ENCODE peak calls at places on chromosomes 7 and 10, in seven cellular contexts. E, X, W, M, Y, V and Z are unnamed samples.

GRCh38 chr7:157780312-157780711 is 443.5 kb downstream of the DNAJB6 start:
- DNase-seq in E (no peak), X (no peak), Y (no peak), W (no peak), V (no peak), M (no peak), Z (no peak)

GRCh38 chr7:129777195-129777844 is 165.8 kb downstream of the NRF1 start:
- DNase-seq in V (no peak), E (no peak), X (no peak), M (no peak), Y (no peak), W (no peak), Z (peak)

GRCh38 chr10:91340613-91341362 is 69.4 kb upstream of the HECTD2 start:
- DNase-seq in X (no peak), Y (no peak), M (no peak), V (no peak), W (no peak), E (no peak), Z (peak)

GRCh38 chr10:119817991-119818888 is 54.4 kb downstream of the MCMBP start:
- DNase-seq in E (no peak), V (no peak), M (no peak), X (no peak), W (no peak), Y (peak), Z (peak)

GRCh38 chr10:49272251-49273081 is 26.5 kb upstream of the C10orf71 start:
- DNase-seq in X (no peak), W (no peak), Y (no peak), M (no peak), E (no peak), V (no peak), Z (no peak)

GRCh38 chr7:113774182-113774807 is 144.5 kb downstream of the PPP1R3A start:
- DNase-seq in Y (no peak), W (peak), V (no peak), X (peak), E (peak), M (no peak), Z (peak)

GRCh38 chr10:1153805-1154351 is 97.7 kb downstream of the WDR37 start:
- DNase-seq in X (no peak), Y (no peak), W (no peak), E (no peak), M (no peak), V (no peak), Z (peak)

GRCh38 chr10:27464993-27465392 is 39.1 kb upstream of the RAB18 start:
- DNase-seq in M (peak), E (no peak), Y (no peak), X (no peak), V (no peak), W (no peak), Z (no peak)

GRCh38 chr10:122499491-122499941 is 38.2 kb downstream of the HTRA1 start:
- DNase-seq in E (no peak), V (no peak), W (no peak), X (no peak), M (no peak), Y (no peak), Z (no peak)

GRCh38 chr10:94217431-94217830 is 145.3 kb downstream of the NOC3L start:
- DNase-seq in X (no peak), E (no peak), M (no peak), V (no peak), Y (no peak), W (no peak), Z (no peak)

GRCh38 chr10:93417264-93417663 is 64.9 kb downstream of the MYOF start:
- DNase-seq in M (no peak), Y (no peak), E (no peak), X (no peak), V (no peak), W (no peak), Z (no peak)

GRCh38 chr7:151081170-151082101 is 827 bp upstream of the FASTK start:
- DNase-seq in V (no peak), Y (no peak), M (no peak), X (no peak), W (no peak), E (peak), Z (peak)

GRCh38 chr10:1944487-1944886 is 207.2 kb upstream of the ADARB2 start:
- DNase-seq in V (no peak), E (no peak), X (no peak), M (no peak), Y (no peak), W (no peak), Z (no peak)

GRCh38 chr10:87504667-87505365 is at the start of gene MINPP1:
- DNase-seq in M (no peak), E (peak), V (peak), X (peak), W (peak), Y (peak), Z (peak)

GRCh38 chr7:74590814-74591213 is 66.7 kb upstream of the GTF2I start:
- DNase-seq in Y (no peak), E (no peak), W (no peak), X (no peak), M (no peak), V (no peak), Z (no peak)

GRCh38 chr10:49365275-49365674 is 30.6 kb downstream of the DRGX start:
- DNase-seq in Y (no peak), M (no peak), X (no peak), V (no peak), E (no peak), W (no peak), Z (no peak)

GRCh38 chr10:49383853-49384252 is 12.0 kb downstream of the DRGX start:
- DNase-seq in E (no peak), W (no peak), M (no peak), V (no peak), X (no peak), Y (no peak), Z (no peak)

GRCh38 chr7:27151945-27152815 is at the start of gene HOXA3:
- DNase-seq in X (no peak), E (no peak), W (no peak), V (no peak), Y (no peak), M (no peak), Z (peak)

GRCh38 chr7:74059681-74060588 is 23.7 kb upstream of the LIMK1 start:
- DNase-seq in X (no peak), E (no peak), M (no peak), Y (no peak), V (no peak), W (no peak), Z (peak)

GRCh38 chr7:148290451-148291005 is 300.0 kb upstream of the C7orf33 start:
- DNase-seq in Y (no peak), V (no peak), M (no peak), W (no peak), X (no peak), E (no peak), Z (no peak)

GRCh38 chr10:96417432-96417831 is 58.6 kb upstream of the OPALIN start:
- DNase-seq in V (no peak), E (no peak), M (no peak), Y (no peak), W (peak), X (no peak), Z (no peak)

GRCh38 chr7:115910541-115911164 is 119.9 kb downstream of the TFEC start:
- DNase-seq in E (peak), M (no peak), X (no peak), W (peak), V (no peak), Y (no peak), Z (peak)

GRCh38 chr10:99329891-99330674 is 927 bp downstream of the CNNM1 start:
- DNase-seq in Y (no peak), M (no peak), X (peak), V (no peak), E (no peak), W (no peak), Z (peak)

GRCh38 chr7:100683659-100684533 is 10.2 kb downstream of the GIGYF1 start:
- DNase-seq in V (peak), X (peak), E (no peak), W (no peak), M (no peak), Y (no peak), Z (peak)

GRCh38 chr7:50690541-50691011 is 92.1 kb downstream of the GRB10 start:
- DNase-seq in Y (no peak), X (no peak), V (no peak), W (no peak), E (no peak), M (no peak), Z (no peak)

GRCh38 chr7:37531225-37531624 is 82.6 kb upstream of the ELMO1 start:
- DNase-seq in V (no peak), M (no peak), W (no peak), X (no peak), Y (no peak), E (no peak), Z (no peak)

GRCh38 chr10:100817268-100817839 is 72.0 kb downstream of the PAX2 start:
- DNase-seq in W (no peak), Y (no peak), M (no peak), E (peak), V (no peak), X (no peak), Z (no peak)

GRCh38 chr10:100811752-100812750 is 66.7 kb downstream of the PAX2 start:
- DNase-seq in E (no peak), Y (no peak), W (no peak), V (no peak), M (no peak), X (no peak), Z (no peak)

GRCh38 chr10:100816671-100817070 is 71.3 kb downstream of the PAX2 start:
- DNase-seq in E (no peak), V (no peak), M (no peak), W (no peak), Y (no peak), X (no peak), Z (no peak)

GRCh38 chr10:100812978-100813377 is 67.6 kb downstream of the PAX2 start:
- DNase-seq in M (no peak), V (no peak), Y (no peak), E (no peak), W (no peak), X (no peak), Z (no peak)

GRCh38 chr10:100814751-100815474 is 69.5 kb downstream of the PAX2 start:
- DNase-seq in X (no peak), V (no peak), W (no peak), E (no peak), M (no peak), Y (no peak), Z (no peak)
- TF ChIP-seq TAF1 in X (no peak), V (no peak), W (no peak), E (no peak), M (no peak), Y (no peak), Z (no peak)

GRCh38 chr7:8785081-8785480 is 351.7 kb downstream of the NXPH1 start:
- DNase-seq in M (no peak), W (no peak), Y (no peak), E (no peak), V (no peak), X (no peak), Z (no peak)
- TF ChIP-seq TAF1 in M (no peak), W (no peak), Y (no peak), E (no peak), V (no peak), X (no peak), Z (no peak)

DNA sequence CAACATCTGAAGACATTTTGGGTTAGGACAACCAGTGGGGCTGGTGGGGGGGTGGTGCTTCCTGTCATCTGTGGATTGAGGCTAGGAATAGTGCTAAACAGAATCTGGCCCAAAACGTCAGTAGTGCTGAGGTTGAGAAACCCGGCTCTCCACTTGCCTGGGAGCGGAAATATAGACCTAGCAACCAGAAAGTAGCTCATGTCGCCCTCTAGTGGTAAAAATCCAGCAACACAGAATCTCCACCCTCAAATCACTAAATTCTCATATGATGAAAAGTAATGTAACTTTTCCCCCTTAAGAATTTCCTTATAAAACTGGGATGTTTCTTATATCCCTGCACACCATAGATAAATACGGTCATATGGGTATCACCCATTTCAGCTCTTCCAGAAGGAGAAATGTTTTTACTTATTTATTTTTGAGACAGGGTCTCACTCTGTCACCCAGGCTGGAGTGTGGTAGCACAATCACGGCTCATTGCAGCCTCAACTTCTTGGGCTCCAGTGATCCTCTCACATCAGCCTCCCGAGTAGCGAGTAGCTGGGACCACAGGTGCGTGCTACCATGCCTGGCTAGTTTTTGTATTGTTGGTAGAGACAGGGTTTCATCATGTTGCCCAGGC is 34.4 kb downstream of the ZC3HAV1 start:
- DNase-seq in M (peak), E (peak), V (peak), Y (peak), X (peak), W (peak), Z (peak)
- TF ChIP-seq TAF1 in M (no peak), E (no peak), V (no peak), Y (no peak), X (no peak), W (no peak), Z (no peak)

GRCh38 chr7:86660950-86661462 is 17.3 kb downstream of the GRM3 start:
- DNase-seq in Y (no peak), V (no peak), W (no peak), E (no peak), X (no peak), M (no peak), Z (no peak)
- TF ChIP-seq TAF1 in Y (no peak), V (no peak), W (no peak), E (no peak), X (no peak), M (no peak), Z (no peak)

GRCh38 chr7:121282129-121282528 is 46.7 kb upstream of the WNT16 start:
- DNase-seq in X (no peak), E (no peak), M (no peak), W (no peak), Y (no peak), V (no peak), Z (no peak)

GRCh38 chr7:121278120-121279021 is 50.4 kb upstream of the WNT16 start:
- DNase-seq in W (no peak), Y (no peak), E (peak), X (peak), M (peak), V (no peak), Z (no peak)

GRCh38 chr7:121276276-121276675 is 52.5 kb upstream of the WNT16 start:
- DNase-seq in E (no peak), V (no peak), W (no peak), Y (no peak), M (no peak), X (no peak), Z (no peak)

GRCh38 chr7:121279822-121280221 is 49.0 kb upstream of the WNT16 start:
- DNase-seq in M (no peak), X (no peak), E (no peak), V (no peak), W (no peak), Y (no peak), Z (no peak)

DNA sequence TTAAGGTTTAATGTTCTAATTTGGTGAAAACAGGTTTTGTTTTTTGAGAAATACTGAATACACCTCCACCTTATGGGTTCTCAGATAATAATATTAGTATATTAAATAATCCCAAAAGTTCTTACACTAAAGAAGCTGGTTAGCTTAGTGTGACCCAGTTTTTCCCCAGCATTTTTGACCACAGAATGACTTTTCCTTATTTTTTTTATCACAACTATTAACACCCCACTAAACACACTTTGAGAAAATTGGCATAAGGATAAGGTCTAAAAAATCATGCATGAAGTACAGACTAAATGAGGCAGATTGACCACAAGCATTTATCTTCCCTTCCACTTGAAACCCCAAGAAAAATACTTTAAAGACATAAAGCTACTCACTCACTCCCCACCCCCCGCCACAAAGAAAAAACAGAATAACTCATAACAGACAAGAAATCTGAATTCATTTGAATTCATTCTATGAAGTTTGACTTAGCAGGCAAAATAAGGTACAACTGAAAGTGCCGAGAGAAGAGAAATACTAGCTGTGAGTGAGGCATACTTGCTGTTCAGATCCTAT is 49.7 kb upstream of the WNT16 start:
- DNase-seq in E (no peak), M (no peak), X (no peak), Y (no peak), V (no peak), W (no peak), Z (no peak)
- TF ChIP-seq TAF1 in E (no peak), M (no peak), X (no peak), Y (no peak), V (no peak), W (no peak), Z (no peak)

DNA sequence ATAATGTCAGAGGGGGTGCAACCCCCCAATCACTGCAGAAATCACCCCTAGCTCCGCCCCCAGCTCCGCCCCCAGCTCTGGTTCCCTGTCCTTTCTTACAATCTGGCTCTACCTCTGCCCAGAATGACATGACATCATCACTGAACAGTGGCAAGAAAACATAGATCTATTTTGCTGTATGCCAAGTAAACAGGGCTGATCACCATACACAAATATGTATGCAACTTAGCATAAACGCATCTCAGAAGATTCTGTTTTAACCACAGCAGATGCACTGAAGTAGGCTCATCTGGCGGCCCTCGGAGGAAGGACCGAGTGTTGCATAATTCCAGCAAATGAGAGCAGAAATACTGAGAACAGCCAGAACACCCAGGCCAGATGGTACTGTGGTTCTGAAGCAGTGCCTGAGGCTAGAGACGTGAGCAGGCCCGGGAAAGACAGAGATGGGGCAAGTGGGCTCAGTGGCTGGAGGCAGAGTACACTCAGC is 293.3 kb upstream of the KLF14 start:
- DNase-seq in M (no peak), Y (no peak), E (no peak), X (no peak), W (no peak), V (no peak), Z (peak)
- TF ChIP-seq TAF1 in M (no peak), Y (no peak), E (no peak), X (no peak), W (no peak), V (no peak), Z (no peak)

DNA sequence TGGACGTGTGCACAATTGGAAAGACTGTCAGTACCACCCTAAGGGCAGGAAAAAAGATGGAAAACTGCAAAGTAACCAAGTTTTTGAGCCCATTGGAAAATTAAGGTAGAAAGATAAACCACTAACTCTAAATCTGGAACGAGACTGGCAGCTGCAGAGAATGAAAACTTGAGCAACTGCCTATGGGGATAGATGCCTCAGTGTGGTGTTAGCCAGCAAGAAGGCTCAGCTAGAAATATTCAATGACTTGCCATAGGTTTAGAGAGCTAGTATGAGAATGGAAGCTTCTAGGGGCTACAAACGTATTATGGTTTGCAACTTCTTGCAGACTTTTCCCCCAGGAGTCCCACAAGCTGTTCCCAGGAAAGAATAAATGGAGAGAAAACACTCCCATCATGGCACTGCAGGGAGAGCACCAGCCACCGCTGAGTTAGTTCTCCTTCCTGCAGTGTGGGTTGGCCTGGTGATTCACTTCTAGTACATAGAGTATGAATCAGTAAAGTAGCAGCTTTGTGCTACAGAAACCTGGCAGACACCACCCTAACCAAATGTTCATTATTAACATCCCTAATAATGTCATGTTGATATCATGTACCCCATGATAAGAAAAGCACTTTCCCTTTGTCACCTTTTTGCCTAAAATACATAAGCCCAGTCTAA is 372.4 kb upstream of the VWC2 start:
- DNase-seq in X (no peak), Y (no peak), E (no peak), M (no peak), V (no peak), W (no peak), Z (no peak)
- TF ChIP-seq TAF1 in X (no peak), Y (no peak), E (no peak), M (no peak), V (no peak), W (no peak), Z (no peak)

DNA sequence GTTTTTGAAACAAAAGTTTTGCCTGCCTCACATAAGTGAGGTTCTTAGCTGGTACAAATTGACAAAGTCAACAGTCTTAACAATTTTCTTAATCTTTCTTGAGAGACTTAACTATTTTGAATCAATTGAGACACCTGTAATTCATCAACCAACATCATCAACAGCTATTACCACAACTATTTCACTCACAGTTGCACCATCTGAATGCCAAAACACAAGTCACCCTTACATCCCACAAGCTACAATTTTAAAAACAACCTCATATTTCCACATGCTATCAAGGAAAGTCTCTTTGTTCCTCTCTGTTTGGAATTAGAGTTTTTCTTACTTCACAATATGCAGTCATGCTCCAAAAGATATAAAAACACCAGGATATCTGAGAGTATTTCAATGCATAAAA is 4.9 kb downstream of the SMURF1 start:
- DNase-seq in V (no peak), E (no peak), M (no peak), Y (no peak), X (no peak), W (no peak), Z (no peak)
- TF ChIP-seq TAF1 in V (no peak), E (no peak), M (no peak), Y (no peak), X (no peak), W (no peak), Z (no peak)

DNA sequence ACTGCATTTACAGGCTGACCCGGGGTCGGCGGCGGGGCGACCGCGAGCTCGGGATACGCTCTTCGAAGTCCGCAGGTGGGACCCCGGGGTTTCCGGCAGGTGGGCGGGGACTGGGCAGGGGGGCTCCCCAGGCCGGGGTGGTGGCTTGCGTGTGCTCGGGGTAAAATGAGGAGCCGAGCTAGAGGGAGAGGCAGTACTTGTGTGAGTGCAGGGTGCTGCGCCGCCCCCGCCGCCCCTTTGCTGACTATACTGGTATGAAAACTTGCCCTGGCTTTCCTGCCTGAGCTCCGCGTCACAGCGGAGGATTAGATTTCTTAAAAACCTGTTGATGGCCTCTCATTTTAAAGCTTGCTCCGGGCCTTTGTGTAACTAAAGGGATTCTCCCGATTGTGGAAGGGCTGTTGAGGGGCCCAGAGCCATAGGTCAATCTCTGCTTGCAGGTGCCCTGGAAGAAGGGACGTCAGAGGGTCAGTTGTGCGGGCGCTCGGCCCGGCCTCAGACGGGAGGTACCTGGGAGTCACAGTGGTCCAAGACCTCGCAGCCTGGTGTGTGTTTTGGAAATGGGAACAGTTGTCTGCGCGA is 488 bp downstream of the ARMC10 start:
- DNase-seq in M (no peak), E (peak), V (peak), Y (peak), X (peak), W (peak), Z (peak)
- TF ChIP-seq TAF1 in M (peak), E (peak), V (peak), Y (peak), X (no peak), W (peak), Z (no peak)